ENCODE peak calls at places on chromosomes 5 and 9, in nine cellular contexts. O is WTC11, Q is left ventricle myocardium superior, C is erythroblast, A is ELR, P is IMR-90, L is sciatic nerve, N is fibroblast of villous mesenchyme, X is GM04504. H is an unnamed sample.

GRCh38 chr5:116629168-116629567 is 54.5 kb upstream of the SEMA6A start:
- DNase-seq in A (no peak), Q (no peak), L (no peak), C (no peak), X (no peak), N (no peak), P (no peak), O (no peak), H (no peak)

GRCh38 chr5:180175015-180175431 is 34.0 kb downstream of the RASGEF1C start:
- DNase-seq in P (no peak), A (no peak), L (no peak), X (no peak), Q (no peak), O (no peak), C (no peak), N (no peak), H (no peak)

GRCh38 chr9:133130721-133131244 is 9.7 kb upstream of the RALGDS start:
- DNase-seq in O (no peak), L (no peak), P (no peak), N (no peak), C (no peak), X (no peak), Q (no peak), A (no peak), H (no peak)

GRCh38 chr5:37696190-37697021 is 143.4 kb downstream of the GDNF start:
- DNase-seq in P (peak), X (no peak), L (no peak), A (peak), C (no peak), O (no peak), Q (no peak), N (no peak), H (no peak)

GRCh38 chr9:120845255-120845654 is 2.5 kb upstream of the PSMD5 start:
- DNase-seq in L (no peak), P (peak), N (no peak), A (peak), X (no peak), O (no peak), Q (no peak), C (no peak), H (no peak)

GRCh38 chr5:159905496-159905895 is 10.8 kb upstream of the ADRA1B start:
- DNase-seq in O (no peak), A (peak), Q (no peak), L (no peak), X (peak), C (no peak), P (peak), N (peak), H (no peak)

GRCh38 chr9:90642570-90643539 is at the start of gene DIRAS2:
- DNase-seq in L (no peak), C (no peak), X (peak), N (peak), O (peak), Q (peak), P (peak), A (peak), H (no peak)

GRCh38 chr9:137665697-137666504 is 47.1 kb downstream of the EHMT1 start:
- DNase-seq in C (no peak), X (no peak), A (no peak), L (peak), Q (no peak), O (peak), N (peak), P (no peak), H (no peak)

GRCh38 chr5:145180341-145180740 is 654.8 kb downstream of the PRELID2 start:
- DNase-seq in A (no peak), O (no peak), P (no peak), X (no peak), C (no peak), N (no peak), L (no peak), Q (no peak), H (no peak)

GRCh38 chr5:65837139-65837538 is 89.2 kb upstream of the ERBIN start:
- DNase-seq in N (peak), X (peak), O (no peak), C (no peak), L (no peak), Q (no peak), A (peak), P (peak), H (no peak)

GRCh38 chr5:102582706-102583105 is 83.9 kb upstream of the SLCO6A1 start:
- DNase-seq in O (no peak), X (no peak), L (no peak), P (no peak), C (no peak), Q (no peak), A (peak), N (no peak), H (no peak)

GRCh38 chr9:110143969-110144545 is 63.9 kb downstream of the C9orf152 start:
- DNase-seq in P (no peak), O (no peak), L (no peak), A (no peak), X (no peak), C (no peak), Q (no peak), N (no peak), H (no peak)

GRCh38 chr5:120539471-120539870 is 75.4 kb downstream of the PRR16 start:
- DNase-seq in A (peak), C (no peak), O (no peak), P (no peak), N (no peak), L (no peak), Q (no peak), X (no peak), H (no peak)

GRCh38 chr9:16825971-16826370 is 44.5 kb downstream of the BNC2 start:
- DNase-seq in N (peak), L (no peak), C (no peak), A (peak), X (peak), O (no peak), Q (no peak), P (peak), H (no peak)